ENCODE peak calls at places on chromosomes 6 and 20, in four cellular contexts. I is HEK293T, M is K562, D is GM12878. O is an unnamed sample.

GRCh38 chr6:134240664-134241431 is 77.1 kb downstream of the SGK1 start:
- DNase-seq in I (no peak), D (no peak), M (no peak), O (no peak)

GRCh38 chr6:32692019-32692418 is 25.6 kb upstream of the HLA-DQB1 start:
- DNase-seq in I (peak), D (peak), M (no peak), O (peak)

GRCh38 chr20:1332749-1333300 is 3.9 kb upstream of the SDCBP2 start:
- DNase-seq in M (no peak), D (no peak), I (no peak), O (no peak)

GRCh38 chr20:41631826-41632225 is 13.6 kb upstream of the CHD6 start:
- DNase-seq in D (no peak), I (no peak), M (no peak), O (no peak)

GRCh38 chr20:17614176-17614811 is 44.4 kb downstream of the DSTN start:
- DNase-seq in M (no peak), I (no peak), D (no peak), O (no peak)

GRCh38 chr20:49340161-49340966 is 62.5 kb upstream of the ZNFX1 start:
- DNase-seq in D (no peak), M (no peak), I (no peak), O (no peak)

GRCh38 chr6:75481936-75482593 is 11.5 kb downstream of the FILIP1 start:
- DNase-seq in M (no peak), I (no peak), D (no peak), O (no peak)

GRCh38 chr6:122778961-122779671 is 400 bp upstream of the FABP7 start:
- DNase-seq in I (no peak), D (no peak), M (no peak), O (no peak)

GRCh38 chr20:37365760-37366638 is 20.1 kb downstream of the SRC start:
- DNase-seq in M (no peak), D (peak), I (no peak), O (no peak)

GRCh38 chr6:88815491-88815890 is 147.9 kb downstream of the RNGTT start:
- DNase-seq in I (no peak), D (no peak), M (no peak), O (no peak)

GRCh38 chr6:50816115-50816675 is 2.5 kb upstream of the TFAP2B start:
- DNase-seq in I (peak), D (peak), M (peak), O (peak)

GRCh38 chr6:44036196-44036595 is 91.1 kb downstream of the MRPL14 start:
- DNase-seq in I (no peak), M (no peak), D (no peak), O (no peak)

GRCh38 chr20:38873050-38873581 is 53.1 kb upstream of the FAM83D start:
- DNase-seq in I (no peak), D (peak), M (no peak), O (no peak)

GRCh38 chr20:56422131-56422823 is 10.2 kb downstream of the CASS4 start:
- DNase-seq in M (no peak), I (no peak), D (no peak), O (peak)

DNA sequence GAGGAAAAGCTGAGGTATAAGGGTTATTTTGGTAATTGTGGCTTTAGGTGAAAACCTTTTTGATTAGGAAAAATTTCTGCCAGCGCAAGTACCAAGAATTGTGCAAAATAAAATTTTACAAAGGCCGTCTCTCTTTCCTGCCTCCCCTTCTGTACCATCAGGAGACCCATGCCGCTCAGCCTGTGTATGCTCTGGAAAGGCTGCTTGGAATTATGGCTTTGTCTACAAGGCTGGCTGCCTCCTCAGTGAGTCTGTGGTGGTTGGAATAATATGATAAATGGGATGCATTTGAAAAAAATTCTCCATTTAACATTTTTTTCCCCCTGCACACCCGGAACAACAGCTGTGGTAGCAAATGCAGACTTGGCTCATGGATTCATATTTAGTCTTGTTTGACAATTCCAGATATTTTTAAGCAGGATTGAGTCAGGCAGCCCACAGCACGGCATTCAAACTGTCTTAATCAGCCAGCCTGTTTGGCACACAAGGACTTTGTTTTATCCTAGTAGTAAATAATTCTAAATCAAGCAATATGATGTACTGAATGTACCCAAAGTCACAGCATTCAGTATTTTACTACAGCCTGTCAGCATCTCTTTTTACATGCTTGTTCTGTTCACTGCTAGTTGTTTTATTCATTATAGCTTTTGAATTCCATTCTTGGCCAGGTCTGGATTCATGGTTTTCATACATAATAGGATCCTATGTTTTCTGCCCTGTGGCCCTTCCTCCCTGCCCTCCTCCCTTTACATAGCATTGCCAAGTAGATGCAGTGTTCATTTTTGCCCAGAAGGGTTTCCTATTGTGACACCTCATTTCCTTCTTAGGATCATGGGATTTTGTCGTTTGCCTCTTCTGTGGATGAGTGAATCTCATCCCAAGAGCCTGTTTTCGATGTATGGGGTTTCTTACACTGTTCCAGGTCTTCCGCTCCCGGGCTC is 68.0 kb downstream of the LRRC1 start:
- DNase-seq in M (no peak), D (no peak), I (no peak), O (no peak)
- TF ChIP-seq FOXK2 in M (no peak), D (no peak), I (no peak), O (no peak)

DNA sequence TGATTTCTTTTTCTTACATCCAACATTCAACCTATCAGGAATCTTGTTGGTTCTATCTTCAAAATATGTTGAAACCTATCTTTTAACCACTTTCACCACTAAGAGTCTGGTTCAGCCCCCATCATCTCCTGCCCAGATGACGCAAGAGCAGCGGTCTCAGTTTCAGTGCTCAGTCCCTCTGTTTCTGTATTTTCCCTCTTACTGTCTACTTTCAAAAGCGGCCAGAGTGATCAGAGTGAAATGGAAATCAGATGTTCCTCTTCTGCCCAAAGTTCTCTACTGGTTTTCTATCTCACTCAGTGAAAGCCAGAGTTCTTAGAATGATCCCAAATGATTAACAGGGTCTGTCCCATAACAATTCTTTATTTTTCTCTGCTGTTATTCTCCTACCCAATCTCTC is 147.9 kb upstream of the PDE7B start:
- DNase-seq in I (no peak), M (no peak), D (peak), O (no peak)
- TF ChIP-seq FOXK2 in I (no peak), M (no peak), D (no peak), O (no peak)

GRCh38 chr6:41374618-41375590 is 39.5 kb downstream of the NCR2 start:
- DNase-seq in M (no peak), I (no peak), D (no peak), O (no peak)

GRCh38 chr6:41373367-41373918 is 38.0 kb downstream of the NCR2 start:
- DNase-seq in M (no peak), D (no peak), I (no peak), O (no peak)

GRCh38 chr6:41375598-41376151 is 40.3 kb downstream of the NCR2 start:
- DNase-seq in D (no peak), M (no peak), I (no peak), O (no peak)

GRCh38 chr6:41372526-41373366 is 37.3 kb downstream of the NCR2 start:
- DNase-seq in D (no peak), M (no peak), I (peak), O (peak)

GRCh38 chr6:41373919-41374617 is 38.7 kb downstream of the NCR2 start:
- DNase-seq in M (no peak), D (no peak), I (no peak), O (no peak)
- TF ChIP-seq FOXK2 in M (no peak), D (no peak), I (no peak), O (no peak)

GRCh38 chr6:160733045-160733646 is 31.1 kb downstream of the PLG start:
- DNase-seq in I (peak), D (no peak), M (peak), O (peak)
- TF ChIP-seq FOXK2 in I (no peak), D (no peak), M (no peak), O (no peak)

GRCh38 chr6:10433322-10433721 is 18.4 kb upstream of the TFAP2A start:
- DNase-seq in I (no peak), D (no peak), M (no peak), O (no peak)
- TF ChIP-seq FOXK2 in I (no peak), D (no peak), M (no peak), O (no peak)

GRCh38 chr6:138012682-138013081 is 94.5 kb downstream of the PERP start:
- DNase-seq in D (no peak), I (no peak), M (no peak), O (no peak)
- TF ChIP-seq FOXK2 in D (no peak), I (no peak), M (no peak), O (no peak)

GRCh38 chr20:24782801-24783630 is 166.1 kb upstream of the CST7 start:
- DNase-seq in D (no peak), I (no peak), M (no peak), O (peak)
- TF ChIP-seq FOXK2 in D (no peak), I (no peak), M (no peak), O (no peak)

O was measured in HepG2.